ENCODE peak calls at places on chromosomes 12 and 14, in nine cellular contexts. K is foreskin keratinocyte; H is BE2C; T is stomach; M is psoas muscle; S is CD8-positive, alpha-beta memory T cell; W is tibial artery; O is Peyer's patch; A is right atrium auricular region. F is an unnamed sample.

GRCh38 chr14:55938249-55938791 is 179.9 kb upstream of the PELI2 start:
- DNase-seq in W (no peak), A (no peak), T (peak; percentile 58), H (peak; percentile 45), O (no peak), K (peak; percentile 73), S (no peak), M (peak; percentile 54), F (peak; percentile 74)

GRCh38 chr14:101070540-101071492 is 167.3 kb upstream of the RTL1 start:
- DNase-seq in H (no peak), T (peak; percentile 5), O (peak; percentile 25), M (no peak), K (no peak), A (peak; percentile 28), W (peak; percentile 38), S (no peak), F (no peak)

GRCh38 chr12:83676896-83677295 is 990.2 kb downstream of the TMTC2 start:
- DNase-seq in M (no peak), A (no peak), O (no peak), S (no peak), H (no peak), T (no peak), K (no peak), W (no peak), F (no peak)

GRCh38 chr12:121441555-121441954 is 41.6 kb downstream of the RNF34 start:
- DNase-seq in M (no peak), S (no peak), K (no peak), T (peak; percentile 57), A (no peak), W (no peak), H (peak; percentile 40), O (no peak), F (no peak)

GRCh38 chr14:51879170-51879569 is 18.8 kb downstream of the GNG2 start:
- DNase-seq in W (no peak), O (no peak), K (no peak), M (no peak), S (no peak), H (no peak), T (no peak), A (no peak), F (no peak)

GRCh38 chr12:102454808-102455760 is 25.3 kb downstream of the IGF1 start:
- DNase-seq in M (no peak), K (no peak), T (no peak), H (no peak), S (no peak), A (peak; percentile 80), W (no peak), O (no peak), F (no peak)

GRCh38 chr12:67534671-67535070 is 113.9 kb upstream of the DYRK2 start:
- DNase-seq in M (no peak), S (no peak), A (peak; percentile 68), H (no peak), O (no peak), K (peak; percentile 37), T (no peak), W (no peak), F (no peak)

GRCh38 chr12:76471579-76471978 is 88.0 kb downstream of the OSBPL8 start:
- DNase-seq in M (no peak), O (no peak), S (no peak), H (no peak), W (no peak), T (no peak), K (no peak), A (no peak), F (no peak)

GRCh38 chr12:56161677-56162351 is 3.7 kb downstream of the MYL6 start:
- DNase-seq in W (no peak), O (no peak), S (no peak), H (no peak), M (no peak), K (no peak), A (no peak), T (no peak), F (no peak)

GRCh38 chr14:34997762-34998161 is 15.0 kb downstream of the SRP54 start:
- DNase-seq in T (no peak), S (no peak), W (no peak), M (no peak), K (no peak), O (no peak), H (no peak), A (no peak), F (no peak)

GRCh38 chr14:103006106-103006505 is 51.2 kb downstream of the CDC42BPB start:
- DNase-seq in S (no peak), W (peak; percentile 28), T (no peak), H (no peak), A (no peak), M (no peak), O (no peak), K (no peak), F (peak; percentile 25)

GRCh38 chr12:12210983-12211382 is 55.9 kb downstream of the LRP6 start:
- DNase-seq in M (no peak), K (no peak), O (no peak), A (no peak), H (no peak), W (no peak), S (peak; percentile 73), T (no peak), F (no peak)

GRCh38 chr14:42480235-42480634 is 873.6 kb downstream of the LRFN5 start:
- DNase-seq in K (no peak), O (no peak), A (no peak), T (no peak), H (no peak), S (no peak), M (no peak), W (no peak), F (no peak)

GRCh38 chr14:33218030-33218429 is 279.4 kb downstream of the NPAS3 start:
- DNase-seq in A (no peak), H (no peak), K (no peak), S (no peak), W (no peak), O (no peak), T (no peak), M (no peak), F (no peak)

DNA sequence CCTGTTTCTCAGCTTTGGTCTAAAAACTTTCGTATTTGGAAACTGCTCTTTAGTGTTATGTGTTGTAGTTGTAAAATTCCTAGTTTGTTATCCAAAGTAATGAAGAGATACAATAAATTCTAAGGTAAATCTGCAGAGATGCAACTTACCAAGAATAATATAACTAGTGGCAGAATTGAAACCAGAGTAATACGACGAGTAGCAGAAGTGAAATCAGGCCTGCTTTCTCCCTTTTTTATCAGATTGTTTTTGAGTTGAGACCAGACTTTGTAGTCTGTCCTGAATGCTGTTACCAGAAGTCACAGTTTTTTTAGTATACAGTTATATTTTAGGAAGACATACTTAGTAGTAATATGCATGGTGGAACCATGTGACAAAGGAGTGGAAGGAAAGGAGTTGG is 12.5 kb downstream of the PAPOLA start:
- DNase-seq in S (no peak), W (no peak), M (no peak), K (no peak), T (no peak), O (no peak), A (no peak), H (no peak), F (no peak)
- H3K4me1 ChIP-seq in S (peaks cover 61% of the 10 kb centered on the region), W (no peaks in the 10 kb centered on the region), M (peaks cover 61% of the 10 kb centered on the region), K (peaks cover 14% of the 10 kb centered on the region), T (peaks cover 51% of the 10 kb centered on the region), O (no peaks in the 10 kb centered on the region), A (peaks cover 69% of the 10 kb centered on the region), H (peaks cover 2% of the 10 kb centered on the region), F (peaks cover 8% of the 10 kb centered on the region)

DNA sequence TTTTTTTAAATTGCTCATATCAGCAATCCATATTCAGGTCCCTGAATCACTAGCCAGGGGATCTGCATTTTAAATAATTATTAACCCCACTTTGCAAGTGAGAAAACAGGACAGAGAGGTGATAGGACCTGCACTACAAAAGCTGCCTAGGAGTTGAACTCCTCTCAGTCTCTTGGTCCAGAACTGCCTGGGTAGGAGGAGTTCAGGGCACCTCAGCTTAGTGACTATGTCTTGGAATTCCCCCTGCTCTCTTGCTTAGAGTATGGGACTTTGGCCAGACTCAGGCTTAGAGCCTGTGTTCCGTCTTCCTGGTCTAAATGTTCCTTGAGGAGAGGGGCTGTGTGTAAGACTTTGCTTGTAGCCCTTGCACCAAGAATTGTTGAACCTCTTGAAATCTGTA is 68.2 kb upstream of the WSCD2 start:
- DNase-seq in K (no peak), T (no peak), W (no peak), O (no peak), H (no peak), A (no peak), S (no peak), M (no peak), F (no peak)
- H3K4me1 ChIP-seq in K (no peaks in the 10 kb centered on the region), T (no peaks in the 10 kb centered on the region), W (no peaks in the 10 kb centered on the region), O (no peaks in the 10 kb centered on the region), H (no peaks in the 10 kb centered on the region), A (no peaks in the 10 kb centered on the region), S (no peaks in the 10 kb centered on the region), M (no peaks in the 10 kb centered on the region), F (no peaks in the 10 kb centered on the region)

GRCh38 chr12:93749515-93749914 is 72.3 kb downstream of the CRADD start:
- DNase-seq in O (no peak), S (no peak), K (no peak), T (no peak), H (no peak), A (no peak), W (no peak), M (no peak), F (no peak)

GRCh38 chr12:93745304-93745703 is 68.1 kb downstream of the CRADD start:
- DNase-seq in S (no peak), T (no peak), M (no peak), O (no peak), H (no peak), A (no peak), K (no peak), W (no peak), F (no peak)

GRCh38 chr12:93748672-93749403 is 71.7 kb downstream of the CRADD start:
- DNase-seq in S (no peak), K (no peak), H (no peak), A (no peak), O (no peak), T (no peak), W (no peak), M (no peak), F (no peak)

GRCh38 chr12:93743999-93744689 is 67.0 kb downstream of the CRADD start:
- DNase-seq in A (no peak), T (no peak), W (no peak), O (no peak), S (no peak), M (no peak), H (no peak), K (no peak), F (no peak)

DNA sequence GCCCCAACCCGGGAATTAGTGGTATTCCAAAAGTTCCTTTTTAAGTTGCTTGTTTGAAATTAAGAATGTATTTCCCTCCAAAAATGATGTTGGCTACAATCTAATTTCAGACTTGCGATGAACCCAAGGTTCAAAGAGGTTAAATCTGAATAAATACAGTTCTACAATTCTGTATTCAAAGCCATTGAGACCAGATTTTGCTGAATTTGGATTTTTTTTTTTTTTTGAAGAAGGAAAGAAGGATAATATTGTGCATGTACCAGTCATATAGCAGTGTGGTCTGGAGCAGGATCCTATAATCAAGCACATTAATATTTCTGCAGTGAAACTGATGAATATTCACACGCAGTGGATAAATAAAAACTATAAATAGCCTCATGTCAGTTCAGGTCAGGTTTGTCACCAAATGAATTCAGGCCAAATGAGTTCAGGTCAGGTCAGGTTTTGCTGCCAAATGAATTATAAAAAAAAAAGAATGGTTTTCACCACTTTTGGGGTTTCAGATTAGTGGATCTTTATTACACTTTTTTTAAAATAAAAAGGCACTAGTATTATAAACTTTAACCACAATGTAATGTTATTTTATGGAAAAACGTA is 69.5 kb downstream of the CRADD start:
- DNase-seq in T (no peak), H (no peak), M (no peak), K (no peak), O (no peak), A (no peak), W (no peak), S (no peak), F (no peak)
- H3K4me1 ChIP-seq in T (peaks cover 6% of the 10 kb centered on the region), H (peaks cover 15% of the 10 kb centered on the region), M (peaks cover 26% of the 10 kb centered on the region), K (peaks cover 19% of the 10 kb centered on the region), O (no peaks in the 10 kb centered on the region), A (peaks cover 34% of the 10 kb centered on the region), W (no peaks in the 10 kb centered on the region), S (peaks cover 14% of the 10 kb centered on the region), F (peaks cover 10% of the 10 kb centered on the region)

GRCh38 chr12:61566183-61566582 is 694.0 kb upstream of the USP15 start:
- DNase-seq in A (no peak), T (no peak), W (no peak), S (no peak), K (no peak), O (no peak), H (no peak), M (no peak), F (no peak)
- H3K4me1 ChIP-seq in A (no peaks in the 10 kb centered on the region), T (no peaks in the 10 kb centered on the region), W (no peaks in the 10 kb centered on the region), S (no peaks in the 10 kb centered on the region), K (no peaks in the 10 kb centered on the region), O (no peaks in the 10 kb centered on the region), H (no peaks in the 10 kb centered on the region), M (no peaks in the 10 kb centered on the region), F (no peaks in the 10 kb centered on the region)